ENCODE peak calls at places on chromosomes 13 and 19, in four cellular contexts. O is tibial artery, W is breast epithelium, H is PC-9. A is an unnamed sample.

GRCh38 chr13:40564342-40564997 is 102.0 kb downstream of the FOXO1 start:
- DNase-seq in O (no peak), W (no peak), H (no peak), A (no peak)

GRCh38 chr13:80473695-80474094 is 132.8 kb upstream of the SPRY2 start:
- DNase-seq in O (no peak), W (no peak), H (peak), A (peak)

GRCh38 chr13:31166591-31166990 is 4.9 kb upstream of the HSPH1 start:
- DNase-seq in O (no peak), W (no peak), H (no peak), A (no peak)

GRCh38 chr13:68927387-68928026 is 1180.1 kb upstream of the ATXN8OS start:
- DNase-seq in O (no peak), W (no peak), H (peak), A (no peak)

GRCh38 chr19:24074720-24075119 is 12.3 kb upstream of the ZNF254 start:
- DNase-seq in O (no peak), W (no peak), H (no peak), A (peak)

GRCh38 chr13:112651306-112651705 is 38.5 kb upstream of the ATP11A start:
- DNase-seq in O (no peak), W (peak), H (no peak), A (no peak)

GRCh38 chr19:5292843-5293606 is 47.6 kb downstream of the PTPRS start:
- DNase-seq in O (peak), W (peak), H (peak), A (peak)

GRCh38 chr19:29789007-29789406 is 22.8 kb upstream of the CCNE1 start:
- DNase-seq in O (no peak), W (no peak), H (no peak), A (no peak)

GRCh38 chr13:91406619-91407018 is 8.2 kb downstream of the GPC5 start:
- DNase-seq in O (no peak), W (no peak), H (no peak), A (no peak)

GRCh38 chr13:30105381-30105780 is 202.0 kb downstream of the KATNAL1 start:
- DNase-seq in O (no peak), W (no peak), H (no peak), A (no peak)

GRCh38 chr13:111280666-111281577 is 39.5 kb upstream of the TEX29 start:
- DNase-seq in O (no peak), W (no peak), H (no peak), A (peak)

GRCh38 chr13:26727633-26728032 is 33.0 kb downstream of the GPR12 start:
- DNase-seq in O (no peak), W (no peak), H (no peak), A (no peak)

GRCh38 chr19:58557253-58558065 is 952 bp downstream of the UBE2M start:
- DNase-seq in O (peak), W (no peak), H (no peak), A (no peak)

GRCh38 chr19:47124937-47125668 is 5.5 kb upstream of the SAE1 start:
- DNase-seq in O (no peak), W (no peak), H (peak), A (peak)

GRCh38 chr19:31255863-31256600 is 93.2 kb downstream of the TSHZ3 start:
- DNase-seq in O (peak), W (no peak), H (no peak), A (no peak)

GRCh38 chr19:16897572-16898056 is 8.8 kb downstream of the F2RL3 start:
- DNase-seq in O (peak), W (no peak), H (no peak), A (peak)

GRCh38 chr13:80586356-80586755 is 245.4 kb upstream of the SPRY2 start:
- DNase-seq in O (no peak), W (no peak), H (no peak), A (peak)

GRCh38 chr13:37984357-37984756 is 114.8 kb upstream of the TRPC4 start:
- DNase-seq in O (no peak), W (no peak), H (no peak), A (no peak)

GRCh38 chr13:74047925-74048324 is 86.3 kb downstream of the KLF12 start:
- DNase-seq in O (no peak), W (no peak), H (peak), A (no peak)

GRCh38 chr19:2127758-2128157 is 23.6 kb downstream of the AP3D1 start:
- DNase-seq in O (no peak), W (no peak), H (no peak), A (no peak)

DNA sequence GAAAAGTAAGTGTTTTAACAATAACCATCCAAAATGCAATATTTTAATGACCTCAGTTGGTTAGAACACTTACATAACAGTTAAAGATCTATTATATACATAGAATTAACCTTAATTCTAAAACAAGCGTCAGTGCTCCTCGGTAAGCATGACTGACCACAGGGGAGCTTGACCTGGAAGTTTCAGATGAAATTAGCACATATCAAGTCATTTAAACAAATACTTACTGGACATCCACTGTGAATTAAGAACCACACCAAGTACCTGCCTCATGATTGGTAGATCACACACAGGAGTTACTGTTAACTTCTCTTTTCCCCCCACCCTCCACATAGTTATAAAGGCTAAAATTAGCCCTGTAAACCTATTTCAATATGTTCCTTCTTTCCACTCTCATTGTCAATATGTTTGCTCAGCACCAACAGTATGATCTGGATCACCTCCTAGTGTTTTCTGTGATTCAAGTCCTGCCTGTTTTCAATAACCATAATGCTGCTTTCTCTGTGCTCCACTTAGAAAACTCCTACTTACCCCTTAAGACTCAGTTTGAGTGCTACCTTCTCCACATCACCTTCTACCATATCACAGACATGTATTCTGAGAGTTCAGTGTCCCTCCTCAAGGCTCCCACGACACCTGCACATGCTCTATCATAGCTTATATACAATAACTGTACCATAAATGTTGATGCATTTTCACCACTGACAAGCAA is 209.0 kb downstream of the VWA8 start:
- DNase-seq in O (no peak), W (no peak), H (no peak), A (no peak)
- TF ChIP-seq CTCF in O (no peak), W (no peak), H (no peak), A (no peak)

DNA sequence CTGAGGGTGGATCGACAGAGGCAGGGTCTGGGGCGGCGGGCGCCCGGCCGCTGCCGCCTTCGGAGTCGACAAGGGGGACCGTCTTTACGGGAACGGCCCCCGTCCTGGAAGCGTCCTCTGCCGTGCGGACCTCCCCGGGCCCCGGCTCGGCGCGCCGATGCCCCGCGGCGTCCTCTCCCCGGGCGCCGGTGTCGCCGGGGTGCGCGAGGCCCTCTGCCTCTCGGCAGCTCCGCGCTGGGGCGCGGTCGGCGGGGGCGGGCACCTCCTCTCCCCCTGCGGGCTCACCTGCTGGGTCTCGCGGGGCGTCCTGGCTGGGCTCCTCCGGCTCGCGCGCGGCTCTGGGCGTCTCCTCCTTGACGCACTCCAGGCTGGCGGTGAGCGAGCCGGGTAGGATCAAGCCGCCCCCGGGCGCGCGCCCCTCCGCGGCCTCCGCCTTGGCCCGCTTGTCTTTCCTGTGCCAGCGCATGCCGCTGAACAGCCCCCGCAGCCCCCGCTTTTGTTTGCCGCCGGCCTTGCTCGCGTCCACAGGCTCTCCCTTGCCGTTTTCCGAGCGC is 1.5 kb downstream of the AMER2 start:
- DNase-seq in O (no peak), W (no peak), H (no peak), A (no peak)
- H3K4me3 ChIP-seq in O (no peak), W (peak), H (no peak), A (no peak)

DNA sequence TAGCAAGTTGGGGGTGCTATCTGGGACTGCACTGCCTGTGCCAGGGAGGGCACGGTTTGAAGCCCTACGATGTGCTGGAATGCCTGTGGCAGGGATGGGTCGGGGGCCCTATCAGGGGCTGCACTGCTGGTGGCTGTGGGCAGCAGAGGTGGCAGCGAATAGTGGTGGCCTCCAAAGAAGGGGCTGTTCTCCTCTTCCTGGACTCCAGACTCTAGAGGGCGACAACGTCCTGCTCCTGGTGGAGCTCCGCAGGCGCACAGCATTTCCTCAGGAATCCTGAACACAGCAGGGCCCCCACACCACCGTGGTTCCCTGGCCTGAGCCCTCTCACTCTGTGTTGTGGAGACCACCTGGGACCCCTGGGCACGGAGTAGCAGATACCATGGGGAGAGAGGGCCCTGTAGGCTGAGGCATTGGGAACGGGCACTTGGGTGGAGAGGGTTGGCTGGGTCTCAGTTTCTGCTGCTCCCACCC is 145.6 kb downstream of the TNFRSF19 start:
- DNase-seq in O (no peak), W (no peak), H (no peak), A (peak)
- TF ChIP-seq CTCF in O (no peak), W (no peak), H (no peak), A (no peak)

GRCh38 chr19:43820098-43820860 is 6.8 kb upstream of the ZNF283 start:
- DNase-seq in O (no peak), W (peak), H (no peak), A (peak)
- H3K4me3 ChIP-seq in O (peak), W (peak), H (no peak), A (peak)

GRCh38 chr19:45717131-45717982 is 13.3 kb downstream of the FBXO46 start:
- DNase-seq in O (peak), W (peak), H (peak), A (peak)
- TF ChIP-seq CTCF in O (peak), W (no peak), H (no peak), A (peak)

GRCh38 chr19:39125199-39125553 is 410 bp upstream of the PAK4 start:
- DNase-seq in O (no peak), W (no peak), H (no peak), A (no peak)

GRCh38 chr19:39126312-39126561 is 651 bp downstream of the PAK4 start:
- DNase-seq in O (no peak), W (no peak), H (no peak), A (no peak)

GRCh38 chr19:39122934-39123731 is 2.5 kb upstream of the PAK4 start:
- DNase-seq in O (no peak), W (no peak), H (no peak), A (no peak)

GRCh38 chr19:39125554-39126311 is at the start of gene PAK4:
- DNase-seq in O (peak), W (peak), H (peak), A (peak)

GRCh38 chr19:39124136-39124764 is 1.3 kb upstream of the PAK4 start:
- DNase-seq in O (no peak), W (no peak), H (no peak), A (no peak)
- H3K4me3 ChIP-seq in O (no peak), W (no peak), H (no peak), A (no peak)

GRCh38 chr19:44587863-44588752 is 25.3 kb upstream of the IGSF23 start:
- DNase-seq in O (no peak), W (no peak), H (peak), A (peak)
- TF ChIP-seq CTCF in O (no peak), W (no peak), H (peak), A (peak)

GRCh38 chr19:18069383-18069782 is 17.4 kb downstream of the IL12RB1 start:
- DNase-seq in O (no peak), W (no peak), H (no peak), A (no peak)

GRCh38 chr19:18070181-18070580 is 16.6 kb downstream of the IL12RB1 start:
- DNase-seq in O (no peak), W (no peak), H (no peak), A (no peak)

GRCh38 chr19:18072335-18072734 is 14.4 kb downstream of the IL12RB1 start:
- DNase-seq in O (no peak), W (no peak), H (no peak), A (no peak)

GRCh38 chr19:18073197-18073596 is 13.5 kb downstream of the IL12RB1 start:
- DNase-seq in O (no peak), W (no peak), H (no peak), A (no peak)

DNA sequence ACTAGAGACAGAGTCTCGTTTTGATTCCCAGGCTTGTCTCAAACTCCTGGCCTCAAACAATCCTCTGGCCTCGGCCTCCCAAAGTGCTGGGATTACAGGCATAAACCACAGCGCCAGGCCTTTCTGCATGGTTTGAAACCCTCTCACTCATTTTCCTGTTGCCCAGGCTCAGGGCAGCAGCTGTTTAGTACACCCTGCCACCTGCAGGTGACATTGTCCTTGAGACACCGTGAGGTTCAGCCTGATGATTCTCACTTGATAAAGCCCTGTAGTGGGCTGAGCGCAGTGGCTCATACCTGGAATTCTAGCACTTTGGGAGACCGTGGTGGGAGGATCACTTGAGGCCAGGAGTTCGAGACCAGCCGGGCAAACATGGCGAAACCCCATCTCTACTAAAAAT is 12.5 kb downstream of the IL12RB1 start:
- DNase-seq in O (no peak), W (no peak), H (no peak), A (no peak)
- H3K4me3 ChIP-seq in O (no peak), W (no peak), H (no peak), A (no peak)

GRCh38 chr19:34556500-34556899 is 74.9 kb downstream of the WTIP start:
- DNase-seq in O (no peak), W (no peak), H (peak), A (peak)
- TF ChIP-seq CTCF in O (no peak), W (no peak), H (peak), A (peak)

A was measured in foreskin fibroblast.